ENCODE peak calls at places on chromosomes 12 and 14, in eight cellular contexts. F, R, I, G, D, N, B and Z are unnamed samples.

GRCh38 chr12:20367731-20368652 is at the start of gene PDE3A:
- DNase-seq in F (no peak), R (peak), I (no peak), G (peak), D (peak), N (peak), B (no peak), Z (peak)

GRCh38 chr12:128813883-128814282 is 9.9 kb downstream of the SLC15A4 start:
- DNase-seq in F (no peak), R (no peak), I (no peak), G (no peak), D (no peak), N (no peak), B (no peak), Z (no peak)

GRCh38 chr12:2583642-2584041 is 211.1 kb upstream of the FKBP4 start:
- DNase-seq in F (no peak), R (no peak), I (no peak), G (no peak), D (no peak), N (no peak), B (no peak), Z (no peak)

GRCh38 chr14:28673056-28673455 is 93.5 kb upstream of the FOXG1 start:
- DNase-seq in F (no peak), R (peak), I (no peak), G (no peak), D (no peak), N (no peak), B (no peak), Z (peak)

GRCh38 chr14:103043257-103043893 is 14.0 kb downstream of the CDC42BPB start:
- DNase-seq in F (no peak), R (no peak), I (no peak), G (no peak), D (no peak), N (no peak), B (no peak), Z (no peak)

GRCh38 chr12:27868165-27868564 is 88.1 kb upstream of the MANSC4 start:
- DNase-seq in F (no peak), R (peak), I (no peak), G (no peak), D (no peak), N (peak), B (no peak), Z (peak)

GRCh38 chr12:26845057-26845666 is 12.2 kb upstream of the ITPR2 start:
- DNase-seq in F (no peak), R (peak), I (peak), G (peak), D (no peak), N (peak), B (no peak), Z (peak)

GRCh38 chr12:89352242-89352491 is 134 bp downstream of the DUSP6 start:
- DNase-seq in F (no peak), R (no peak), I (no peak), G (no peak), D (no peak), N (no peak), B (no peak), Z (no peak)

GRCh38 chr12:124828264-124829007 is 35.2 kb downstream of the SCARB1 start:
- DNase-seq in F (no peak), R (no peak), I (no peak), G (peak), D (no peak), N (peak), B (no peak), Z (peak)

GRCh38 chr14:100239200-100239839 is 376 bp downstream of the YY1 start:
- DNase-seq in F (no peak), R (no peak), I (no peak), G (no peak), D (no peak), N (no peak), B (no peak), Z (no peak)

GRCh38 chr14:77041837-77042557 is 13.5 kb upstream of the IRF2BPL start:
- DNase-seq in F (no peak), R (peak), I (no peak), G (no peak), D (no peak), N (peak), B (no peak), Z (peak)

GRCh38 chr14:96502621-96503251 is 554 bp downstream of the PAPOLA start:
- DNase-seq in F (peak), R (peak), I (peak), G (no peak), D (no peak), N (peak), B (no peak), Z (peak)

GRCh38 chr12:9763025-9763424 is 2.3 kb upstream of the CD69 start:
- DNase-seq in F (no peak), R (no peak), I (no peak), G (no peak), D (no peak), N (no peak), B (no peak), Z (no peak)

GRCh38 chr12:124637586-124637985 is 70.2 kb upstream of the NCOR2 start:
- DNase-seq in F (no peak), R (no peak), I (no peak), G (no peak), D (no peak), N (no peak), B (no peak), Z (no peak)

GRCh38 chr12:120257041-120257821 is 8.3 kb downstream of the PXN start:
- DNase-seq in F (no peak), R (peak), I (no peak), G (peak), D (no peak), N (peak), B (no peak), Z (peak)

GRCh38 chr14:22822017-22822618 is 6.9 kb upstream of the SLC7A7 start:
- DNase-seq in F (no peak), R (no peak), I (no peak), G (no peak), D (no peak), N (no peak), B (no peak), Z (no peak)

GRCh38 chr14:90168425-90169105 is 87.8 kb upstream of the PSMC1 start:
- DNase-seq in F (no peak), R (peak), I (no peak), G (no peak), D (no peak), N (peak), B (no peak), Z (peak)

GRCh38 chr12:87813476-87814234 is 215.5 kb downstream of the C12orf50 start:
- DNase-seq in F (no peak), R (peak), I (no peak), G (peak), D (no peak), N (peak), B (no peak), Z (peak)

GRCh38 chr14:89960895-89961294 is 5.2 kb downstream of the TDP1 start:
- DNase-seq in F (no peak), R (no peak), I (no peak), G (no peak), D (no peak), N (no peak), B (no peak), Z (no peak)

GRCh38 chr14:22811752-22812151 is 3.5 kb downstream of the SLC7A7 start:
- DNase-seq in F (no peak), R (peak), I (no peak), G (no peak), D (no peak), N (peak), B (no peak), Z (peak)

GRCh38 chr12:105189293-105189692 is 46.7 kb downstream of the APPL2 start:
- DNase-seq in F (no peak), R (no peak), I (no peak), G (no peak), D (no peak), N (no peak), B (no peak), Z (no peak)

GRCh38 chr14:94114589-94115067 is 4.1 kb downstream of the IFI27 start:
- DNase-seq in F (no peak), R (no peak), I (no peak), G (no peak), D (no peak), N (no peak), B (no peak), Z (no peak)

GRCh38 chr12:19484738-19485137 is 45.4 kb downstream of the AEBP2 start:
- DNase-seq in F (no peak), R (no peak), I (no peak), G (no peak), D (no peak), N (no peak), B (no peak), Z (no peak)

GRCh38 chr12:25377475-25378179 is 126.9 kb upstream of the KRAS start:
- DNase-seq in F (peak), R (peak), I (peak), G (peak), D (no peak), N (peak), B (no peak), Z (peak)